ENCODE peak calls at places on chromosomes 5 and 9, in five cellular contexts. F, R, N, I and G are unnamed samples.

GRCh38 chr5:45454114-45454513 is 242.1 kb downstream of the HCN1 start:
- DNase-seq in N (peak), I (peak), R (no peak), F (peak), G (peak)

GRCh38 chr9:136625101-136626065 is 37.3 kb upstream of the EGFL7 start:
- DNase-seq in F (no peak), N (no peak), I (no peak), R (no peak), G (peak)

GRCh38 chr9:79001012-79001411 is 570.8 kb upstream of the TLE4 start:
- DNase-seq in F (no peak), N (no peak), I (no peak), R (no peak), G (no peak)

GRCh38 chr9:92483896-92484545 is 1.7 kb upstream of the ASPN start:
- DNase-seq in F (no peak), R (no peak), I (peak), N (no peak), G (peak)

GRCh38 chr5:42791151-42791550 is 20.5 kb downstream of the SELENOP start:
- DNase-seq in I (no peak), F (no peak), R (no peak), N (no peak), G (no peak)

GRCh38 chr5:50655810-50656205 is 10.6 kb upstream of the PARP8 start:
- DNase-seq in N (no peak), I (no peak), R (no peak), F (no peak), G (no peak)

GRCh38 chr9:127448112-127448805 is 2.9 kb downstream of the RPL12 start:
- DNase-seq in R (no peak), I (peak), F (no peak), N (no peak), G (no peak)

GRCh38 chr5:169667896-169668674 is 31.0 kb downstream of the DOCK2 start:
- DNase-seq in R (no peak), N (no peak), I (no peak), F (no peak), G (peak)

GRCh38 chr5:153043876-153044275 is 446.6 kb upstream of the GRIA1 start:
- DNase-seq in N (no peak), I (peak), R (no peak), F (no peak), G (peak)

GRCh38 chr9:93086445-93087224 is 9.4 kb upstream of the CARD19 start:
- DNase-seq in R (no peak), N (no peak), F (no peak), I (no peak), G (no peak)

GRCh38 chr5:132489871-132490483 is 596 bp downstream of the IRF1 start:
- DNase-seq in N (no peak), F (peak), R (no peak), I (peak), G (peak)

GRCh38 chr9:13688223-13688989 is 408.9 kb upstream of the MPDZ start:
- DNase-seq in R (no peak), N (peak), F (no peak), I (peak), G (peak)

GRCh38 chr5:368162-369084 is 46.9 kb downstream of the AHRR start:
- DNase-seq in F (peak), N (no peak), I (peak), R (no peak), G (peak)

GRCh38 chr9:77916410-77916819 is 115.2 kb downstream of the GNAQ start:
- DNase-seq in N (no peak), R (no peak), F (no peak), I (no peak), G (no peak)

GRCh38 chr5:173604141-173604540 is 12.3 kb downstream of the BOD1 start:
- DNase-seq in R (no peak), F (no peak), I (peak), N (no peak), G (no peak)

GRCh38 chr9:116861321-116861720 is 174.2 kb downstream of the TRIM32 start:
- DNase-seq in R (no peak), F (no peak), I (no peak), N (no peak), G (no peak)

GRCh38 chr5:97550164-97550563 is 367.1 kb upstream of the RIOK2 start:
- DNase-seq in I (no peak), R (no peak), N (peak), F (no peak), G (peak)

GRCh38 chr5:147223951-147224791 is 10.7 kb upstream of the STK32A start:
- DNase-seq in N (peak), F (no peak), R (no peak), I (peak), G (peak)
- H2BK12ac ChIP-seq in N (no peak), F (no peak), R (no peak), I (no peak), G (no peak)

GRCh38 chr5:35466746-35467145 is 150.9 kb upstream of the SPEF2 start:
- DNase-seq in I (no peak), F (no peak), R (no peak), N (no peak), G (no peak)
- H2BK12ac ChIP-seq in I (no peak), F (no peak), R (no peak), N (no peak), G (no peak)

DNA sequence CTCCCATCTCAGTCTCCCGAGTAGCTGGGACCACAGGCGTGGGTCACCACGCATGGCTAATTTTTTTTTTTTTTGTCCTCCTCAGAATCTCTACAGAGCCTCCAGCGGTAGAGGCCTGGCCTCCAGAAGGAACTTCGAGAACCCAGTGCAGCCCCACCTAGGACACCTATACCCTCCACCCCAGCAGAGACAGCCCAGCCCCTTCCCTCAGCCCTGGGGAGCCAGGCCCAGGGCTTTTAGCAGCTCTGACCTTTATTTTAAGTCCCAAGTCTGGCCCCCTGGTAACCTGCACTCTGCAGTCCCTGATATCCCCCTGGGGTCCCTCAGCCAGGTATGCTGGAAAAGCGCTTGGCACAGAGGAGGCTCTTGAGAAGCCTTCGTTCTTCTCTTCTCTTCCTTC is 5.2 kb downstream of the GLIPR2 start:
- DNase-seq in F (no peak), R (no peak), N (no peak), I (no peak), G (no peak)
- H2BK12ac ChIP-seq in F (no peak), R (no peak), N (no peak), I (no peak), G (no peak)

GRCh38 chr9:137646341-137646740 is 27.5 kb downstream of the EHMT1 start:
- DNase-seq in R (no peak), I (no peak), N (no peak), F (no peak), G (no peak)
- H2BK12ac ChIP-seq in R (no peak), I (no peak), N (no peak), F (no peak), G (no peak)